ENCODE peak calls at places on chromosomes 3 and 15, in nine cellular contexts. One of them, this sample, is unnamed.

GRCh38 chr3:98710008-98710672 is 53.0 kb upstream of the ST3GAL6 start:
- DNase-seq in activated B cell treated with CpG ODN at 0.5 μM for 24 hours: no peak
- DNase-seq in activated CD8-positive, alpha-beta T cell treated with anti-CD3 and anti-CD28 coated beads for 36 hours: no peak
- DNase-seq in HFFc6: no peak
- DNase-seq in CD4-positive, alpha-beta T cell: no peak
- DNase-seq in neural crest cell: no peak
- DNase-seq in OCI-LY7: no peak
- DNase-seq in upper lobe of left lung: no peak
- DNase-seq in brain microvascular endothelial cell: no peak
- DNase-seq in this sample: no peak

GRCh38 chr3:65627102-65627501 is 411.6 kb downstream of the MAGI1 start:
- DNase-seq in CD4-positive, alpha-beta T cell: no peak
- DNase-seq in activated CD8-positive, alpha-beta T cell treated with anti-CD3 and anti-CD28 coated beads for 36 hours: no peak
- DNase-seq in brain microvascular endothelial cell: no peak
- DNase-seq in activated B cell treated with CpG ODN at 0.5 μM for 24 hours: no peak
- DNase-seq in HFFc6: peak
- DNase-seq in OCI-LY7: no peak
- DNase-seq in upper lobe of left lung: no peak
- DNase-seq in neural crest cell: no peak
- DNase-seq in this sample: no peak

GRCh38 chr3:163422671-163423070 is 1655.6 kb downstream of the SI start:
- DNase-seq in HFFc6: no peak
- DNase-seq in OCI-LY7: no peak
- DNase-seq in activated CD8-positive, alpha-beta T cell treated with anti-CD3 and anti-CD28 coated beads for 36 hours: no peak
- DNase-seq in upper lobe of left lung: no peak
- DNase-seq in brain microvascular endothelial cell: no peak
- DNase-seq in CD4-positive, alpha-beta T cell: no peak
- DNase-seq in activated B cell treated with CpG ODN at 0.5 μM for 24 hours: no peak
- DNase-seq in neural crest cell: no peak
- DNase-seq in this sample: no peak

GRCh38 chr15:88680241-88680910 is 41.6 kb downstream of the ISG20 start:
- DNase-seq in brain microvascular endothelial cell: no peak
- DNase-seq in CD4-positive, alpha-beta T cell: no peak
- DNase-seq in OCI-LY7: no peak
- DNase-seq in activated CD8-positive, alpha-beta T cell treated with anti-CD3 and anti-CD28 coated beads for 36 hours: no peak
- DNase-seq in HFFc6: no peak
- DNase-seq in neural crest cell: no peak
- DNase-seq in upper lobe of left lung: no peak
- DNase-seq in activated B cell treated with CpG ODN at 0.5 μM for 24 hours: no peak
- DNase-seq in this sample: no peak

GRCh38 chr15:59147666-59148065 is 42.7 kb downstream of the CCNB2 start:
- DNase-seq in activated B cell treated with CpG ODN at 0.5 μM for 24 hours: no peak
- DNase-seq in CD4-positive, alpha-beta T cell: no peak
- DNase-seq in upper lobe of left lung: no peak
- DNase-seq in HFFc6: no peak
- DNase-seq in OCI-LY7: no peak
- DNase-seq in brain microvascular endothelial cell: no peak
- DNase-seq in activated CD8-positive, alpha-beta T cell treated with anti-CD3 and anti-CD28 coated beads for 36 hours: no peak
- DNase-seq in neural crest cell: no peak
- DNase-seq in this sample: no peak

GRCh38 chr15:57727031-57727430 is 20.5 kb downstream of the POLR2M start:
- DNase-seq in CD4-positive, alpha-beta T cell: no peak
- DNase-seq in activated B cell treated with CpG ODN at 0.5 μM for 24 hours: no peak
- DNase-seq in activated CD8-positive, alpha-beta T cell treated with anti-CD3 and anti-CD28 coated beads for 36 hours: no peak
- DNase-seq in OCI-LY7: no peak
- DNase-seq in HFFc6: peak
- DNase-seq in upper lobe of left lung: no peak
- DNase-seq in brain microvascular endothelial cell: no peak
- DNase-seq in neural crest cell: no peak
- DNase-seq in this sample: no peak

GRCh38 chr3:122692674-122693073 is 12.0 kb downstream of the PARP14 start:
- DNase-seq in CD4-positive, alpha-beta T cell: no peak
- DNase-seq in HFFc6: no peak
- DNase-seq in activated CD8-positive, alpha-beta T cell treated with anti-CD3 and anti-CD28 coated beads for 36 hours: no peak
- DNase-seq in OCI-LY7: no peak
- DNase-seq in upper lobe of left lung: no peak
- DNase-seq in neural crest cell: no peak
- DNase-seq in activated B cell treated with CpG ODN at 0.5 μM for 24 hours: no peak
- DNase-seq in brain microvascular endothelial cell: no peak
- DNase-seq in this sample: no peak

GRCh38 chr3:139561959-139562676 is 22.6 kb upstream of the RBP1 start:
- DNase-seq in activated B cell treated with CpG ODN at 0.5 μM for 24 hours: no peak
- DNase-seq in upper lobe of left lung: no peak
- DNase-seq in neural crest cell: peak
- DNase-seq in OCI-LY7: peak
- DNase-seq in activated CD8-positive, alpha-beta T cell treated with anti-CD3 and anti-CD28 coated beads for 36 hours: peak
- DNase-seq in HFFc6: no peak
- DNase-seq in CD4-positive, alpha-beta T cell: no peak
- DNase-seq in brain microvascular endothelial cell: peak
- DNase-seq in this sample: peak

GRCh38 chr3:43477600-43477999 is 144.2 kb downstream of the ANO10 start:
- DNase-seq in HFFc6: no peak
- DNase-seq in CD4-positive, alpha-beta T cell: peak
- DNase-seq in brain microvascular endothelial cell: no peak
- DNase-seq in activated CD8-positive, alpha-beta T cell treated with anti-CD3 and anti-CD28 coated beads for 36 hours: peak
- DNase-seq in upper lobe of left lung: no peak
- DNase-seq in neural crest cell: no peak
- DNase-seq in activated B cell treated with CpG ODN at 0.5 μM for 24 hours: no peak
- DNase-seq in OCI-LY7: no peak
- DNase-seq in this sample: no peak

GRCh38 chr3:137768021-137768360 is 3.9 kb downstream of the SOX14 start:
- DNase-seq in activated B cell treated with CpG ODN at 0.5 μM for 24 hours: no peak
- DNase-seq in OCI-LY7: no peak
- DNase-seq in HFFc6: no peak
- DNase-seq in upper lobe of left lung: peak
- DNase-seq in brain microvascular endothelial cell: no peak
- DNase-seq in activated CD8-positive, alpha-beta T cell treated with anti-CD3 and anti-CD28 coated beads for 36 hours: no peak
- DNase-seq in CD4-positive, alpha-beta T cell: no peak
- DNase-seq in neural crest cell: no peak
- DNase-seq in this sample: peak

GRCh38 chr3:152524198-152525140 is 255.7 kb downstream of the MBNL1 start:
- DNase-seq in OCI-LY7: peak
- DNase-seq in HFFc6: peak
- DNase-seq in neural crest cell: peak
- DNase-seq in CD4-positive, alpha-beta T cell: peak
- DNase-seq in upper lobe of left lung: no peak
- DNase-seq in brain microvascular endothelial cell: peak
- DNase-seq in activated B cell treated with CpG ODN at 0.5 μM for 24 hours: no peak
- DNase-seq in activated CD8-positive, alpha-beta T cell treated with anti-CD3 and anti-CD28 coated beads for 36 hours: peak
- DNase-seq in this sample: peak

GRCh38 chr3:172530101-172530561 is 6.9 kb upstream of the TNFSF10 start:
- DNase-seq in OCI-LY7: no peak
- DNase-seq in CD4-positive, alpha-beta T cell: no peak
- DNase-seq in activated CD8-positive, alpha-beta T cell treated with anti-CD3 and anti-CD28 coated beads for 36 hours: peak
- DNase-seq in brain microvascular endothelial cell: no peak
- DNase-seq in upper lobe of left lung: no peak
- DNase-seq in activated B cell treated with CpG ODN at 0.5 μM for 24 hours: no peak
- DNase-seq in HFFc6: no peak
- DNase-seq in neural crest cell: no peak
- DNase-seq in this sample: no peak

GRCh38 chr3:107662109-107662477 is 139.3 kb downstream of the BBX start:
- DNase-seq in CD4-positive, alpha-beta T cell: no peak
- DNase-seq in OCI-LY7: no peak
- DNase-seq in upper lobe of left lung: no peak
- DNase-seq in neural crest cell: no peak
- DNase-seq in activated B cell treated with CpG ODN at 0.5 μM for 24 hours: no peak
- DNase-seq in activated CD8-positive, alpha-beta T cell treated with anti-CD3 and anti-CD28 coated beads for 36 hours: no peak
- DNase-seq in brain microvascular endothelial cell: peak
- DNase-seq in HFFc6: peak
- DNase-seq in this sample: no peak

GRCh38 chr3:63354160-63354559 is 76.1 kb downstream of the SYNPR start:
- DNase-seq in upper lobe of left lung: no peak
- DNase-seq in brain microvascular endothelial cell: no peak
- DNase-seq in activated B cell treated with CpG ODN at 0.5 μM for 24 hours: no peak
- DNase-seq in HFFc6: no peak
- DNase-seq in CD4-positive, alpha-beta T cell: no peak
- DNase-seq in OCI-LY7: no peak
- DNase-seq in neural crest cell: no peak
- DNase-seq in activated CD8-positive, alpha-beta T cell treated with anti-CD3 and anti-CD28 coated beads for 36 hours: no peak
- DNase-seq in this sample: no peak

GRCh38 chr15:77853008-77853328 is 220.3 kb upstream of the LINGO1 start:
- DNase-seq in OCI-LY7: no peak
- DNase-seq in neural crest cell: no peak
- DNase-seq in activated CD8-positive, alpha-beta T cell treated with anti-CD3 and anti-CD28 coated beads for 36 hours: no peak
- DNase-seq in brain microvascular endothelial cell: no peak
- DNase-seq in activated B cell treated with CpG ODN at 0.5 μM for 24 hours: no peak
- DNase-seq in CD4-positive, alpha-beta T cell: no peak
- DNase-seq in upper lobe of left lung: no peak
- DNase-seq in HFFc6: no peak
- DNase-seq in this sample: no peak

DNA sequence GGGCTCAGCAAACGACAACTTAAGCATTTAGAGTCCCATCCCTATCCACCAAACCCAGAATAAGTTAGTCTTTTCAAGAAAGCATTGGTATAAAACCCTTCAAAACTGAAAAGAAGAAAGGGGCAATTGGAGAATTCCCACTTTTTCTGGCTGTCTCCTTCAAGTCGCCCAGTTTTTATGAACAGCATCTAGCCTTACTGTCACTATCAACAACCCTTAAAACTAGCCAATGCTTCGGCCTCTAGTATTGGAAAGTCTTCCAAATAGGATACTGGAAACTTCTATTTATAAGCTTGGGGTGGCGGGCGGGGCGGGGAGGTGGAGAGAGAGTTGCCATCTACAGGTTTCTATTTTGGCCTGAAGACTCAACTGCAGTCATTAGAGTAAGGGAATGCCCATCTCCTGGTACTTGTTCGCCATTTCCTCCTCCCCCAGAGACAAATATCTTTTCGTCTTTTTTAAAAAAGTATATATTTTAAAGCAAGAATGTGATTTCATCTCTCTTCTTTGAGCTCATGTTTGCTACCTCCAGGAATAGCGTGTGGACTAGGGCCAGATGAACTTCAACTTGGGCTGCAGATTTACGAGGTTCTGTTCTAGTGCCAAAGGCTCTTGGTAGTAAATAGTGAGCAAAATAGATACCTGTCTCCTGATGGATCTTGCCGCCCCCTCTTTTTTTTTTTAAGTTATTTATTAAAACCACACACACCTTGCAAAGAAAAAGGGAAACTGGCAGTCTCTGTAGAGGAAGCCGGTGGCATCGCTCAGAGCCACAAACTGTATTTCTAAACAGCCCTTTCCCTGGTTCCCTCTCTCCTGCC is 2.7 kb downstream of the BCL6 start:
- DNase-seq in activated B cell treated with CpG ODN at 0.5 μM for 24 hours: no peak
- DNase-seq in upper lobe of left lung: peak
- DNase-seq in CD4-positive, alpha-beta T cell: no peak
- DNase-seq in brain microvascular endothelial cell: no peak
- DNase-seq in OCI-LY7: peak
- DNase-seq in HFFc6: peak
- DNase-seq in neural crest cell: no peak
- DNase-seq in activated CD8-positive, alpha-beta T cell treated with anti-CD3 and anti-CD28 coated beads for 36 hours: peak
- DNase-seq in this sample: no peak
- TF ChIP-seq CTCF in activated B cell treated with CpG ODN at 0.5 μM for 24 hours: no peak
- TF ChIP-seq CTCF in upper lobe of left lung: no peak
- TF ChIP-seq CTCF in CD4-positive, alpha-beta T cell: peak
- TF ChIP-seq CTCF in brain microvascular endothelial cell: no peak
- TF ChIP-seq CTCF in OCI-LY7: peak
- TF ChIP-seq CTCF in HFFc6: peak
- TF ChIP-seq CTCF in neural crest cell: peak
- TF ChIP-seq CTCF in activated CD8-positive, alpha-beta T cell treated with anti-CD3 and anti-CD28 coated beads for 36 hours: no peak
- TF ChIP-seq CTCF in this sample: no peak

DNA sequence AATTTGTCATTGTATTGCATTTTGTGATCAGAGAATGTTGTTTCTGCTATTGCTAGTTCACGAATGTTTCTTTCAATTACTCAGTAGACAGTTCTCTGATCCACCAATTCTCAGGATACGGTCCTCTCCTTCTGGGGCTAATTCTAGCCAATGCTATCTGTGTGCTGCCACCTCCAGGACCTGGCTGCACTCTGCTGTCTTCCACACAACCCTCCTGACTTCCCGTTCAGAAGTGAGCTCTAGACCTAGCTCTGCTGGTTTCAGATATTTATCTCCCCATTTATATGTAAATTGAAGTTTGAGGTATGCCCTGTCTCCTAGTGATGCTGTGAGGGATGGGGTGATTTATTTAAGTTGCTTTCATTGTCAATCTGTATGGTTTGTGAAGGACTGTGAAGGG is 21.7 kb upstream of the UBL7 start:
- DNase-seq in brain microvascular endothelial cell: peak
- DNase-seq in neural crest cell: no peak
- DNase-seq in OCI-LY7: peak
- DNase-seq in CD4-positive, alpha-beta T cell: no peak
- DNase-seq in activated B cell treated with CpG ODN at 0.5 μM for 24 hours: no peak
- DNase-seq in HFFc6: no peak
- DNase-seq in activated CD8-positive, alpha-beta T cell treated with anti-CD3 and anti-CD28 coated beads for 36 hours: no peak
- DNase-seq in upper lobe of left lung: no peak
- DNase-seq in this sample: no peak
- TF ChIP-seq CTCF in brain microvascular endothelial cell: peak
- TF ChIP-seq CTCF in neural crest cell: peak
- TF ChIP-seq CTCF in OCI-LY7: peak
- TF ChIP-seq CTCF in CD4-positive, alpha-beta T cell: no peak
- TF ChIP-seq CTCF in activated B cell treated with CpG ODN at 0.5 μM for 24 hours: no peak
- TF ChIP-seq CTCF in HFFc6: peak
- TF ChIP-seq CTCF in activated CD8-positive, alpha-beta T cell treated with anti-CD3 and anti-CD28 coated beads for 36 hours: no peak
- TF ChIP-seq CTCF in upper lobe of left lung: no peak
- TF ChIP-seq CTCF in this sample: no peak

DNA sequence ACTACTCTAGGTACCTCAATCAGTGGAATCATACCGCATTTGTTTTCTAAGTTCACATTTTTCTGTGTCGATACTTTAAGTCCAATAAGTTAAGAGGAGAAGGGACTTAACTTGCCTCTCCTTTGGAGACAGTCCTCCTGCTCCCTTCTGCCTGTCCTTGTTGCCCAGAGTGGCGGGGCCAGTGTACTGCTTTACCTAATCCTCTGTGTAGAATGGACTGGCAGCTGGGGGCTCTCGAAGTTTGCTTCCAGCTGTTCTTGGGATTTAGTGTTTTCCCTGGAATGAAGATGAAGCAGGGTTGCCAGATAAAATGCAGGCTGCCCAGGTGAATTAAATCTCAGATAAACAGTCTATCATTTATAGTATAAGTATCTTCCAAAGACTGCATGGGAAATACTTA is 287.6 kb upstream of the C2CD4B start:
- DNase-seq in HFFc6: no peak
- DNase-seq in upper lobe of left lung: no peak
- DNase-seq in neural crest cell: no peak
- DNase-seq in activated CD8-positive, alpha-beta T cell treated with anti-CD3 and anti-CD28 coated beads for 36 hours: no peak
- DNase-seq in activated B cell treated with CpG ODN at 0.5 μM for 24 hours: no peak
- DNase-seq in CD4-positive, alpha-beta T cell: no peak
- DNase-seq in OCI-LY7: no peak
- DNase-seq in brain microvascular endothelial cell: no peak
- DNase-seq in this sample: no peak
- TF ChIP-seq CTCF in HFFc6: no peak
- TF ChIP-seq CTCF in upper lobe of left lung: no peak
- TF ChIP-seq CTCF in neural crest cell: no peak
- TF ChIP-seq CTCF in activated CD8-positive, alpha-beta T cell treated with anti-CD3 and anti-CD28 coated beads for 36 hours: no peak
- TF ChIP-seq CTCF in activated B cell treated with CpG ODN at 0.5 μM for 24 hours: no peak
- TF ChIP-seq CTCF in CD4-positive, alpha-beta T cell: no peak
- TF ChIP-seq CTCF in OCI-LY7: no peak
- TF ChIP-seq CTCF in brain microvascular endothelial cell: no peak
- TF ChIP-seq CTCF in this sample: no peak

DNA sequence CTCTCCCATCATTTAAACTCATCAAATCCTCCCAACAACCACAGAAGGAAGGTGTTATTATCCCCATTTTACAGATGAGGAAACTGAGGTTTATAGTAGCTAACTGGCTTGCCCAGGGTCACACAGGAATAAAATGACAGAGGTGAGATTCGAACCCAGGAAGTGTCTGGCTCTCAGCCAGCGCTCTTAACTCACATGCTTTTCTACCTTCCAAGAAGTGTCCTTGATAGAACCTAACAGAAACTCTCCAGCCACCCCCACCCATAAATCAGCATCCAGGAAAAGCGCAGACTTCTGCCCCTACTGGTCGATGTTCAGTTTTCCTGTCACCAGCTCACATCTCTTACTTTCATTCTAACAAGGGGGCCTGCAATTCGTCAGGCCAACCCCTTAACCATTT is 51.7 kb downstream of the SPATA12 start:
- DNase-seq in OCI-LY7: peak
- DNase-seq in neural crest cell: no peak
- DNase-seq in upper lobe of left lung: no peak
- DNase-seq in activated B cell treated with CpG ODN at 0.5 μM for 24 hours: no peak
- DNase-seq in brain microvascular endothelial cell: no peak
- DNase-seq in HFFc6: no peak
- DNase-seq in activated CD8-positive, alpha-beta T cell treated with anti-CD3 and anti-CD28 coated beads for 36 hours: peak
- DNase-seq in CD4-positive, alpha-beta T cell: no peak
- DNase-seq in this sample: no peak
- TF ChIP-seq CTCF in OCI-LY7: peak
- TF ChIP-seq CTCF in neural crest cell: peak
- TF ChIP-seq CTCF in upper lobe of left lung: no peak
- TF ChIP-seq CTCF in activated B cell treated with CpG ODN at 0.5 μM for 24 hours: no peak
- TF ChIP-seq CTCF in brain microvascular endothelial cell: peak
- TF ChIP-seq CTCF in HFFc6: peak
- TF ChIP-seq CTCF in activated CD8-positive, alpha-beta T cell treated with anti-CD3 and anti-CD28 coated beads for 36 hours: no peak
- TF ChIP-seq CTCF in CD4-positive, alpha-beta T cell: no peak
- TF ChIP-seq CTCF in this sample: peak

This sample was measured in GM20000.